ENCODE peak calls at places on chromosomes 6 and 20, in four cellular contexts. L is uterus, D is neuronal stem cell, Z is PC-9. H is an unnamed sample.

GRCh38 chr20:51412991-51413471 is 129.5 kb downstream of the NFATC2 start:
- DNase-seq in L (no peak), D (no peak), Z (no peak), H (no peak)

GRCh38 chr20:17571153-17571527 is 1.3 kb downstream of the DSTN start:
- DNase-seq in L (no peak), D (no peak), Z (no peak), H (no peak)

GRCh38 chr6:108707328-108707976 is 140.8 kb upstream of the ARMC2 start:
- DNase-seq in L (no peak), D (no peak), Z (peak), H (no peak)

GRCh38 chr6:75530696-75531095 is 37.1 kb upstream of the FILIP1 start:
- DNase-seq in L (no peak), D (no peak), Z (no peak), H (no peak)

GRCh38 chr20:35461620-35462019 is 6.2 kb downstream of the CEP250 start:
- DNase-seq in L (no peak), D (no peak), Z (no peak), H (no peak)

GRCh38 chr20:58538752-58539151 is 23.6 kb upstream of the APCDD1L start:
- DNase-seq in L (no peak), D (no peak), Z (no peak), H (no peak)

GRCh38 chr20:29689411-29690225 is 1567.8 kb upstream of the DEFB115 start:
- DNase-seq in L (no peak), D (no peak), Z (no peak), H (no peak)

GRCh38 chr6:134689676-134690447 is 260.0 kb downstream of the ALDH8A1 start:
- DNase-seq in L (no peak), D (no peak), Z (peak), H (no peak)

GRCh38 chr6:79512014-79512413 is 25.2 kb downstream of the LCA5 start:
- DNase-seq in L (no peak), D (no peak), Z (no peak), H (no peak)

GRCh38 chr6:56840467-56841371 is 114.2 kb upstream of the BEND6 start:
- DNase-seq in L (no peak), D (no peak), Z (peak), H (no peak)

GRCh38 chr6:33343953-33344611 is 26.5 kb upstream of the ZBTB22 start:
- DNase-seq in L (no peak), D (no peak), Z (no peak), H (no peak)

GRCh38 chr20:51350941-51351631 is 191.4 kb downstream of the NFATC2 start:
- DNase-seq in L (no peak), D (no peak), Z (no peak), H (no peak)

GRCh38 chr6:34247481-34248197 is 1.2 kb downstream of the SMIM29 start:
- DNase-seq in L (no peak), D (no peak), Z (no peak), H (no peak)

GRCh38 chr20:5003626-5004025 is 2.3 kb upstream of the SLC23A2 start:
- DNase-seq in L (no peak), D (no peak), Z (no peak), H (no peak)

GRCh38 chr6:21886601-21887091 is 293.1 kb downstream of the SOX4 start:
- DNase-seq in L (no peak), D (no peak), Z (no peak), H (no peak)

GRCh38 chr6:157455731-157456523 is 74.9 kb downstream of the ZDHHC14 start:
- DNase-seq in L (no peak), D (no peak), Z (no peak), H (peak)

GRCh38 chr6:87968435-87969278 is 79.0 kb upstream of the SPACA1 start:
- DNase-seq in L (no peak), D (no peak), Z (no peak), H (no peak)

GRCh38 chr20:63973636-63974401 is 4.1 kb upstream of the ZNF512B start:
- DNase-seq in L (peak), D (peak), Z (peak), H (peak)
- H3K27ac ChIP-seq in L (no peak), D (no peak), Z (no peak), H (peak)

GRCh38 chr20:19888269-19888669 is 128.9 kb upstream of the NAA20 start:
- DNase-seq in L (no peak), D (no peak), Z (no peak), H (no peak)
- H3K27ac ChIP-seq in L (peak), D (no peak), Z (no peak), H (peak)

DNA sequence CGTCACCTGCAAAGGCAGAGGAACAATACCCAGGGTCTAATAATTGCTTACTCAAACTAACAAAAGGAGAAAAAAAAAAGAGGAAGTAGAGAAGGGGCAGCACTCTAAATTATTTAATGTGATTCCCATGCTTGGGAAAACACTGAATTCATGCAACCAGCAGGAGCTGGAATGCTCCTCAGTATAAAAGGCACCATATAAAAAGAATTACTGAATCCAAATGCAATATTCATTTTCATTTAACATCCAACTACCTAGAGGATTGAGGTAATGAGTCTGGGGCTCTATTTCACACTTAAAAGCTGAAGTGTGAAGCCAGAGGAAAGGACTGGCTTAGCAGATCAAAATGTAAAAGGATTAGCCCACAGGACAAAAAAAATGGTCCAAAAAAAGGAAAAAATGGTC is 8.7 kb downstream of the B4GALT5 start:
- DNase-seq in L (no peak), D (no peak), Z (peak), H (no peak)
- H3K27ac ChIP-seq in L (no peak), D (no peak), Z (peak), H (no peak)

GRCh38 chr6:36686668-36687513 is 8.4 kb downstream of the CDKN1A start:
- DNase-seq in L (no peak), D (no peak), Z (no peak), H (no peak)
- H3K27ac ChIP-seq in L (no peak), D (no peak), Z (no peak), H (no peak)